ENCODE peak calls at places on chromosomes 11 and 22, in nine cellular contexts. O is adrenal gland, N is cardiac fibroblast, W is mucosa of descending colon, H is stomach, K is suprapubic skin, E is GM12865, R is IMR-90, A is lower leg skin. Y is an unnamed sample.

GRCh38 chr11:60835472-60835871 is 6.4 kb upstream of the CCDC86 start:
- DNase-seq in E (no peak), N (peak), H (no peak), W (no peak), O (no peak), K (no peak), A (no peak), R (peak), Y (no peak)

GRCh38 chr22:47154621-47155081 is 392.2 kb downstream of the TBC1D22A start:
- DNase-seq in O (peak), N (peak), A (no peak), E (no peak), H (peak), W (no peak), K (no peak), R (peak), Y (no peak)

GRCh38 chr11:35418847-35419712 is at the start of gene SLC1A2:
- DNase-seq in W (no peak), K (no peak), N (peak), E (no peak), O (no peak), H (no peak), A (no peak), R (peak), Y (no peak)

GRCh38 chr22:44311855-44312170 is 938 bp downstream of the SHISAL1 start:
- DNase-seq in W (peak), K (no peak), H (no peak), E (no peak), A (no peak), R (peak), N (peak), O (no peak), Y (no peak)

GRCh38 chr11:77191823-77192495 is 63.9 kb downstream of the MYO7A start:
- DNase-seq in E (peak), A (no peak), R (peak), H (peak), N (peak), W (peak), K (no peak), O (peak), Y (no peak)

GRCh38 chr11:56700919-56701485 is 2.1 kb downstream of the OR9G1 start:
- DNase-seq in A (no peak), N (no peak), H (no peak), E (no peak), R (no peak), W (no peak), K (no peak), O (no peak), Y (no peak)

GRCh38 chr22:37430941-37431340 is 3.7 kb upstream of the ELFN2 start:
- DNase-seq in W (no peak), E (no peak), A (no peak), K (no peak), O (no peak), H (no peak), R (no peak), N (no peak), Y (no peak)

GRCh38 chr11:101913631-101914030 is 1.2 kb upstream of the CEP126 start:
- DNase-seq in K (no peak), E (no peak), O (no peak), W (no peak), H (no peak), N (no peak), R (no peak), A (no peak), Y (no peak)

GRCh38 chr11:102757823-102758549 is 22.4 kb downstream of the MMP10 start:
- DNase-seq in N (peak), K (no peak), E (no peak), O (no peak), W (no peak), A (no peak), R (peak), H (no peak), Y (no peak)

GRCh38 chr22:22076937-22077703 is 94.5 kb upstream of the TOP3B start:
- DNase-seq in K (no peak), W (no peak), R (peak), E (no peak), H (no peak), N (peak), A (no peak), O (no peak), Y (no peak)

GRCh38 chr22:22767876-22768602 is 119.6 kb upstream of the IGLL5 start:
- DNase-seq in H (no peak), N (peak), R (no peak), K (no peak), O (no peak), W (no peak), A (no peak), E (no peak), Y (peak)

GRCh38 chr11:78811622-78812021 is 237.0 kb upstream of the NARS2 start:
- DNase-seq in K (no peak), E (no peak), W (no peak), A (no peak), N (no peak), O (no peak), R (peak), H (no peak), Y (no peak)

GRCh38 chr11:65591939-65592814 is 3.4 kb downstream of the KCNK7 start:
- DNase-seq in E (no peak), R (peak), H (peak), N (no peak), K (no peak), A (no peak), O (no peak), W (peak), Y (no peak)

GRCh38 chr11:75430692-75431532 is 2.1 kb downstream of the KLHL35 start:
- DNase-seq in H (no peak), A (no peak), W (peak), E (no peak), K (no peak), R (no peak), O (no peak), N (peak), Y (no peak)

GRCh38 chr22:30856699-30857098 is 111.9 kb downstream of the MORC2 start:
- DNase-seq in H (no peak), O (no peak), E (no peak), R (no peak), W (no peak), N (no peak), A (no peak), K (peak), Y (peak)

GRCh38 chr11:23727821-23728220 is 769.0 kb upstream of the LUZP2 start:
- DNase-seq in K (no peak), N (peak), E (no peak), A (no peak), R (peak), O (no peak), W (no peak), H (no peak), Y (no peak)

GRCh38 chr22:41976961-41977566 is 7.8 kb downstream of the SEPTIN3 start:
- DNase-seq in H (no peak), E (peak), W (no peak), K (no peak), R (no peak), A (no peak), O (no peak), N (no peak), Y (no peak)

GRCh38 chr11:12681462-12681861 is 7.2 kb downstream of the TEAD1 start:
- DNase-seq in A (no peak), R (no peak), H (no peak), O (no peak), E (no peak), N (no peak), W (no peak), K (no peak), Y (no peak)

GRCh38 chr11:87358461-87358860 is 320.7 kb downstream of the TMEM135 start:
- DNase-seq in A (no peak), W (no peak), H (no peak), N (no peak), O (no peak), E (peak), R (no peak), K (no peak), Y (no peak)

GRCh38 chr11:93370260-93370659 is 39.7 kb downstream of the DEUP1 start:
- DNase-seq in N (peak), H (no peak), A (no peak), E (no peak), O (no peak), W (no peak), K (no peak), R (no peak), Y (no peak)

GRCh38 chr11:66973956-66974585 is 1.0 kb upstream of the C11orf86 start:
- DNase-seq in K (no peak), N (no peak), E (no peak), A (no peak), W (no peak), R (no peak), O (no peak), H (no peak), Y (no peak)

GRCh38 chr11:85965202-85965601 is 103.7 kb downstream of the PICALM start:
- DNase-seq in K (no peak), W (no peak), N (peak), O (no peak), R (peak), E (no peak), H (no peak), A (no peak), Y (no peak)

GRCh38 chr11:115304774-115305472 is 199.3 kb downstream of the CADM1 start:
- DNase-seq in O (no peak), R (no peak), K (no peak), H (no peak), E (no peak), A (no peak), W (no peak), N (no peak), Y (no peak)

GRCh38 chr22:29765905-29766631 is 739 bp downstream of the ZMAT5 start:
- DNase-seq in K (no peak), A (no peak), R (no peak), W (no peak), H (peak), N (no peak), E (peak), O (no peak), Y (no peak)

GRCh38 chr11:64150481-64151239 is 15.3 kb downstream of the MACROD1 start:
- DNase-seq in A (no peak), W (no peak), E (no peak), N (no peak), H (peak), R (no peak), K (no peak), O (peak), Y (no peak)

GRCh38 chr22:29081499-29082236 is 8.8 kb downstream of the KREMEN1 start:
- DNase-seq in K (no peak), H (no peak), O (peak), N (no peak), R (no peak), A (no peak), W (no peak), E (no peak), Y (no peak)

GRCh38 chr11:112050721-112051120 is 23.1 kb downstream of the PIH1D2 start:
- DNase-seq in N (no peak), E (peak), K (no peak), O (no peak), R (no peak), W (no peak), H (no peak), A (no peak), Y (no peak)

GRCh38 chr11:58446294-58446693 is 4.3 kb upstream of the OR5B12 start:
- DNase-seq in O (no peak), R (no peak), N (no peak), K (no peak), W (no peak), E (no peak), H (no peak), A (no peak), Y (no peak)

GRCh38 chr11:19730373-19730772 is 17.7 kb downstream of the NAV2 start:
- DNase-seq in W (no peak), A (no peak), E (no peak), K (no peak), O (no peak), R (no peak), H (no peak), N (no peak), Y (no peak)

GRCh38 chr11:124798991-124799383 is 1.2 kb downstream of the MSANTD2 start:
- DNase-seq in H (no peak), A (no peak), N (peak), O (no peak), W (no peak), E (peak), K (no peak), R (peak), Y (no peak)

GRCh38 chr11:128830836-128831780 is 36.0 kb downstream of the KCNJ1 start:
- DNase-seq in K (peak), W (peak), E (peak), A (peak), H (peak), O (peak), R (peak), N (peak), Y (peak)
- TF ChIP-seq CTCF in K (peak), W (peak), E (peak), A (no peak), H (peak), O (peak), R (peak), N (peak), Y (peak)

DNA sequence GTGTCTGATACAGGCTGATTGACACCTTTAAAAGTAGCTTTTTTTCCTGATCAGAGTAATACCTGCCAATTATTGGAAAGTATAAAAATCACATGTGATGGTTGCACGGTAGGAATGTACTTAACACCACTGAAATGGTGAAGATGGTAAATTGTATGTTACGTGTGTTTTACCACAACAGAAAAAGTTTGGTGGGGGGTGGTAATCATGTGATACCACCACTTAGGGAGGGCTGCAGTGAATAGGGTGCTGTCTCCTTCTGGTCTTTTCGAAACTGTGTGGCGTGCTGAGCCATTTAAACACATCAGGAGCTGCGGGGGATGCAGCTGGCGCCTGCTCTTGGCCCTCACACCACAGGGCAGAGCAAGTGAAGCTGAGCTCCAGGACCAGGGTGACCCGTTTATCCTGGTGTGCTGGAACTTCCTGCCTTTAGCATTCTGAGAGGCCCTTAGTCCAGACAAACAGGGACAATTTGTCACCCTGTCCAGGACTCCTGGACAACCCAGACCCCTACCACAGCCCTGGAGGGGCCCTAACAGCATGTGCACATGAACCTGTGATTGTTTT is 2.6 kb downstream of the SYNGR1 start:
- DNase-seq in H (no peak), O (no peak), N (no peak), K (no peak), R (no peak), A (no peak), E (no peak), W (no peak), Y (no peak)
- TF ChIP-seq CTCF in H (no peak), O (no peak), N (no peak), K (no peak), R (no peak), A (no peak), E (no peak), W (no peak), Y (no peak)

DNA sequence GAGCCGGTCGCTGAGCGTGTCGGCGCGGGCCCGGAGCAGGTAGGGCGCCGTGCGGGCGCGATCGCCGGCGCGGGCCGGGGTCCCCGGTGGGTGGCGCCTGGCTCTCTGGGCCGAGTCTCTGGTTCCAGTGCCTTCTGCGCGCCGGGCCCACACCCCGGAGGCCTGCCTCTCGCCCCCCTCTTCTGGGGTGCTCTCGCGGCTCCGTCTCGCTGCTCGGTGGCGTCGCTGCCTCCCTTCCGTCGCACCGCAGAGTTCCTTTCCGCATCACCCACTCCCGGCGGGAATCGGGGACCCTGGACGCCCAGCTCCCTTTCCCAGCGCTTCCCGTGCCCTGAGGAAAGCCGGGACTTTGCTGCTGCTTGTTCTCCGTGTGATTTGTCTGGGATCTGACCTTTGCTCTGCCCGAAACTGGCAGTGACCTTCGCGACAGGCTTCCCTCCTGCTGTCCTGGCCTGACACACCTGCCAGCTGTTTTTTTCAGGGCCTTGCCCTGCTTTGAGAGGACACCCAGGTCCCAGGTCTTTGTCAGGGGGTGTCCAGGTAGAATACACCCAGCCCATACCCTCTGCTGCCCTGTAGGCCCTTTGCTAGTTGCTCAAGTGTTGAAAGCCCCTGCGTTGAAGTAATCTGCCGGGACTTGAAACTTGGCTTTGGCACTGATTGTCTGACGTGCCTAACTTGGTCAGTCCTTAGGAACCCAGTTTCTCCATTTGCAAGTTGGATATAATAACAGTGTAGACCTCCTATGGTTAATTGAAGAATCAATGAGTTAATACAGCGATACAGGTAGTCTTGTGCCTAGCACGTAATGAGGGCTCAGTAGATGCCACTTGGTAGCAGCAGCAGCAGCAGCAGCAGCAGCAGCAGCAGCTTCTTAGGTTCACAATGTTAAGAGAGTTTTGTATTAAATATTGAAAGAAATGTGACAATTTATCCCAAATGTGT is 791 bp downstream of the FDX1 start:
- DNase-seq in A (no peak), H (peak), O (peak), R (peak), W (peak), K (no peak), N (peak), E (peak), Y (no peak)
- TF ChIP-seq CTCF in A (no peak), H (no peak), O (no peak), R (no peak), W (no peak), K (peak), N (no peak), E (no peak), Y (no peak)

GRCh38 chr11:121112498-121113455 is 11.7 kb downstream of the TECTA start:
- DNase-seq in A (peak), W (no peak), O (peak), K (no peak), R (peak), N (peak), H (peak), E (peak), Y (no peak)
- TF ChIP-seq CTCF in A (no peak), W (peak), O (peak), K (no peak), R (peak), N (peak), H (peak), E (peak), Y (peak)

GRCh38 chr11:94800394-94800793 is 32.2 kb downstream of the AMOTL1 start:
- DNase-seq in H (no peak), O (peak), N (no peak), E (no peak), W (no peak), R (no peak), A (peak), K (no peak), Y (no peak)
- TF ChIP-seq CTCF in H (no peak), O (no peak), N (no peak), E (no peak), W (no peak), R (no peak), A (no peak), K (no peak), Y (no peak)

DNA sequence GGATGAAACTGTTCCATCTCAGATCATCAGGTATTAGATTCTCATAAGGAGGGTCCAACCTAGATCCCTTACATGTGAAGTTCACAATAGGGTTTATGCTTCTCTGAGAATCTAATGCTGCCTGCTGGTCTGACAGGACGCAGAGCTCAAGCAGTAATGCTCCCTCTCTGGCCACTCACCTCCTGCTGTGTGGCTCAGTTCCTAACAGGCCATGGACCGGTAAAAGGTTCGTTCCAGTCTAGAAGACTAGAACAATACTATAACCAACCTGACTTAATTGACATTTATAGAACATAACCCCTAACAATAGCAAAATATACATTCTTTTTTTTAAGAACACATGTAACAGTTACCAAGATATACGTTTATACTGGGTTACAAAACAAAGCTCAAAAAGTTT is 45.8 kb downstream of the ATG16L2 start:
- DNase-seq in O (no peak), K (no peak), A (no peak), E (no peak), W (no peak), R (no peak), H (no peak), N (no peak), Y (no peak)
- TF ChIP-seq CTCF in O (no peak), K (no peak), A (no peak), E (no peak), W (no peak), R (no peak), H (no peak), N (no peak), Y (no peak)

DNA sequence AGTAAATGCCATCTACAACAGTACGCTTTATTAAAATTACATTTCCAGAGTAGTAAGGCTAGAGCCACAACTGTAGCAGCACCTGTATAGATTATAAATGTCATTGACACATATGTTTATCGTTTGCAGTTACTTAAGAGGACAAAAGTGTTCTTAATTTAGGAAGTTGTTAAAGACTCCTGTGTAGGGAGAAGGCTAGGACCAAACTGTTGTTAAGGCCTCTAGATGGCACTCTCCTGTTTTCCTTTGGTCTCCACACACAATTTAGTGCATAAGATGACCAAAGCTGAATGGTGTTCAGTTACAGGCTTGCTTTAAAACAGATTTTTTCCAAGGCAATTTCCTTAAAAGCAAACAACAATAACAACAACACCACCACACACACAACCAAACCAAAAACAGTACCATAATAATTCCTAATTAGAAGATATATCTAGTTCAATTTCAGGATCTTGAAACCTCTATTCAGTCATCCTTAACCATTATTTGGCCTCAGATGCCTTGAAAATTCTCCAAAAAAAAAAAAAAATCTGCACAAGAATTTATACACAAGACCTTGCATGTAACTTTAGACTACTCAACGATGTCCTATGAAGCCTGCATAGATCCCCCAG is 42.5 kb upstream of the APOA1 start:
- DNase-seq in E (peak), O (no peak), A (no peak), K (no peak), N (peak), W (no peak), R (peak), H (no peak), Y (no peak)
- TF ChIP-seq CTCF in E (peak), O (peak), A (no peak), K (peak), N (peak), W (peak), R (peak), H (peak), Y (peak)

GRCh38 chr11:88494857-88495256 is 157.3 kb upstream of the CTSC start:
- DNase-seq in O (no peak), R (no peak), A (no peak), K (no peak), N (no peak), H (no peak), E (peak), W (no peak), Y (no peak)
- TF ChIP-seq CTCF in O (no peak), R (no peak), A (no peak), K (no peak), N (no peak), H (no peak), E (no peak), W (no peak), Y (no peak)

GRCh38 chr11:565921-566509 is 5.2 kb downstream of the RASSF7 start:
- DNase-seq in K (no peak), N (no peak), A (no peak), O (no peak), R (no peak), H (no peak), E (no peak), W (peak), Y (no peak)
- TF ChIP-seq CTCF in K (no peak), N (peak), A (no peak), O (no peak), R (no peak), H (no peak), E (no peak), W (no peak), Y (no peak)

Y was measured in osteocyte.